ENCODE peak calls at places on chromosomes 7 and 10, in six cellular contexts. K, P, M, G, S and O are unnamed samples. For H3K9me3 and H3K36me3, the result is how much of the 10 kb centered on the place peaks cover.

GRCh38 chr7:94405506-94405905 is 10.8 kb downstream of the COL1A2 start:
- DNase-seq in G (no peak), M (no peak), K (no peak), S (no peak), P (no peak), O (no peak)

GRCh38 chr10:123607386-123607785 is 58.8 kb upstream of the GPR26 start:
- DNase-seq in M (peak), G (peak), P (no peak), S (peak), K (no peak), O (no peak)

GRCh38 chr10:124632064-124632531 is 112.1 kb downstream of the FAM53B start:
- DNase-seq in M (peak), P (no peak), S (no peak), G (no peak), K (no peak), O (no peak)

GRCh38 chr10:86225098-86225782 is 141.4 kb downstream of the GRID1 start:
- DNase-seq in M (no peak), G (no peak), P (no peak), K (peak), S (no peak), O (no peak)

GRCh38 chr10:97466755-97467154 is 20.8 kb downstream of the ZDHHC16 start:
- DNase-seq in G (no peak), S (no peak), M (no peak), K (no peak), P (no peak), O (no peak)

GRCh38 chr10:120077707-120078492 is 185.4 kb downstream of the SEC23IP start:
- DNase-seq in P (no peak), K (no peak), G (no peak), S (no peak), M (peak), O (no peak)

GRCh38 chr10:12434277-12434676 is 84.9 kb downstream of the CAMK1D start:
- DNase-seq in S (no peak), G (no peak), P (no peak), K (no peak), M (peak), O (no peak)

GRCh38 chr7:18610331-18610948 is 114.9 kb downstream of the HDAC9 start:
- DNase-seq in M (peak), S (peak), K (peak), G (peak), P (no peak), O (no peak)

GRCh38 chr10:113679463-113680171 is at the start of gene CASP7:
- DNase-seq in S (peak), M (peak), P (peak), K (peak), G (peak), O (peak)

GRCh38 chr7:121195859-121196588 is 132.8 kb upstream of the WNT16 start:
- DNase-seq in M (no peak), K (peak), P (no peak), G (no peak), S (no peak), O (no peak)

GRCh38 chr7:16776053-16776452 is 22.5 kb downstream of the TSPAN13 start:
- DNase-seq in S (no peak), K (no peak), M (peak), P (no peak), G (no peak), O (no peak)

GRCh38 chr10:35503548-35503947 is 101.6 kb upstream of the GJD4 start:
- DNase-seq in K (no peak), P (no peak), M (no peak), S (no peak), G (no peak), O (no peak)

GRCh38 chr10:49577182-49577925 is 32.8 kb upstream of the SLC18A3 start:
- DNase-seq in M (no peak), G (no peak), P (no peak), K (no peak), S (no peak), O (no peak)

GRCh38 chr7:157909370-157909769 is 572.6 kb downstream of the DNAJB6 start:
- DNase-seq in S (no peak), K (no peak), G (no peak), M (no peak), P (no peak), O (no peak)
- H3K9me3 ChIP-seq in S (under half), K (under half), G (under half), M (under half), P (under half), O (under half)

GRCh38 chr7:151134743-151135524 is 32.6 kb downstream of the GBX1 start:
- DNase-seq in S (no peak), G (no peak), K (no peak), M (no peak), P (no peak), O (no peak)

GRCh38 chr7:151132461-151133205 is 34.9 kb downstream of the GBX1 start:
- DNase-seq in S (no peak), K (no peak), M (no peak), G (no peak), P (no peak), O (no peak)

GRCh38 chr7:151131622-151132293 is 35.7 kb downstream of the GBX1 start:
- DNase-seq in G (no peak), P (no peak), K (no peak), S (no peak), M (no peak), O (no peak)

GRCh38 chr7:151133986-151134742 is 33.3 kb downstream of the GBX1 start:
- DNase-seq in P (no peak), G (no peak), M (no peak), S (no peak), K (no peak), O (no peak)

DNA sequence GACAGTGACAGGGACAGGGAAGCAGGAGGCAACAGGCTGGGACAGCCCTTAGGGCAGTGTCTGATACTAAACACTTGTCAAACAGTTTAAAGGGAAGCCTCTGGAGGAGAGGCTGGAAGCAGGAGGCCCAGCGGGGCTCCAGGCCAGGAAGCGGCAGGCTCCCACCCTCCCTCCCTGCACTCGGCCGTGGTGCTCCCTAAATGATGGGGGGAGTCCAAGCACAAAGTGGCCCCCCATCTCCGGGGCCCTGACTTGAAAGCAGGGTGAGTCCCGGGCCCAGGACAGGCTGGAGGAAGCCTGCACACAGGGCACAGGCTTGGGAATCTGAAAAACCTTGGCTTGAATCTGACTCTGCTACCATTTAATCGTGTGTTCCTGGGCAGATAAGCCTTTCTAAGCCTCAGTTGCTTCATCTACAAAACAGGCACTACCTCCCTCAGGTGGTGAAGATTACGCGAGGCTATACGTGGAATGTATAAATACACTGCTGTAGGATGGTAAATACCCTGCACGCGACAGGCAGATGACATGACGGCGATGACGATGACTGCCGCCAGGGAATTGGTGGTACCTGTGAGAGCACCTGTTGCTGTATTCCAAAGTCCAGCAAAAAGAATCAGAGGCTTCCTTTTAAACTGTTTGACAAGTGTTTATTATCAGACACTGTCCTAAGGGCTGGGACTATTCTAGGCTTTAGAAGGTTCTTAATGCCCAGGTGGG is 34.1 kb downstream of the GBX1 start:
- DNase-seq in K (no peak), M (no peak), G (no peak), P (no peak), S (no peak), O (no peak)
- H3K36me3 ChIP-seq in K (half or more), M (under half), G (half or more), P (half or more), S (under half), O (under half)

DNA sequence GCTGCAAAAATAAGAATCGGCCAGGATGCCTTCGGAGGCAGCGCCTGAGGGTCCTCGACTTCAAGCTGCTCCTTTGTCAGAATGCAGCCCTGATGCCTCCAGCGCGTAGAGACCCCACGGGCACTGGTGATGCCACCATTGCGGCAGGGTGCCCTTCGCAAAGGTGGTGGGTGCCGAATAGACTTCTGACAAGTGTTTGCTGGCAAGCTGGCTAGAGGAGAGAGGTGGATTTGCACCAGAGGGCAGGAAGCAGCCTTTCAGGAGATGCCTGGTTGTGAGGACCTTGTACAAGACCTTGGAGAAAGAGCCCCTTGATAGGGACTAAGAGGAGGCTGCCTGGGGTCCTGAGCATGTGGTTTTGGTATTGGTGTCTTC is 103.2 kb upstream of the PPIF start:
- DNase-seq in K (no peak), P (no peak), S (no peak), G (no peak), M (no peak), O (no peak)
- H3K4me3 ChIP-seq in K (no peak), P (peak), S (no peak), G (peak), M (peak), O (peak)

GRCh38 chr10:44028384-44029137 is 356.3 kb downstream of the CXCL12 start:
- DNase-seq in M (no peak), G (no peak), P (no peak), S (no peak), K (no peak), O (no peak)

GRCh38 chr10:44022203-44022602 is 362.7 kb downstream of the CXCL12 start:
- DNase-seq in K (no peak), P (no peak), G (no peak), S (no peak), M (no peak), O (no peak)

GRCh38 chr10:44020322-44021111 is 364.4 kb downstream of the CXCL12 start:
- DNase-seq in S (no peak), G (no peak), P (no peak), K (no peak), M (no peak), O (no peak)

GRCh38 chr10:44024351-44025116 is 360.4 kb downstream of the CXCL12 start:
- DNase-seq in P (no peak), M (no peak), G (no peak), K (no peak), S (no peak), O (no peak)

DNA sequence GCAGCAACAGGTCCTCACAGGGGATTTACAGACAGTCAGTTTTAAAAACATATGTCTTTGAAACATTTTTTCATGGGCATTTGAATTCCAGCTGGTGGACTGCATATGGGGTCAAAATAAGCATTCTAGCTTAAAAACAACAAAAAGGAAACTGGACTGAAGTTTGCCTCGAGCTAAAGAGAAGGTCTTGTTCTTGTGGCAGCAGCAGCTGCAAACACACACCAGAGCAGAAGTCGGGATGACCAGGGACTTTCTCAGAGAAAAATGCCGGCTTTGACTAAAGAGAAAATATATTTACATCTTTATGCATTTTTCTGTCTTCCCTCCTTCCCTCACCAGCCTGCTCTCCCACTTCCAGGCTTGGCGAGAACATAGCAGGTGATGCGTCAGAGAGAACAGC is 361.4 kb downstream of the CXCL12 start:
- DNase-seq in M (no peak), K (peak), P (no peak), S (no peak), G (no peak), O (no peak)
- H3K9me3 ChIP-seq in M (under half), K (under half), P (under half), S (under half), G (under half), O (under half)

GRCh38 chr7:15750741-15751140 is 64.3 kb upstream of the MEOX2 start:
- DNase-seq in M (no peak), P (no peak), S (no peak), K (peak), G (no peak), O (no peak)

GRCh38 chr7:15749631-15750030 is 63.1 kb upstream of the MEOX2 start:
- DNase-seq in G (no peak), K (no peak), S (no peak), P (no peak), M (no peak), O (no peak)

GRCh38 chr7:15753834-15754600 is 67.5 kb upstream of the MEOX2 start:
- DNase-seq in P (no peak), S (no peak), G (no peak), K (no peak), M (no peak), O (no peak)

GRCh38 chr7:15747187-15748111 is 61.0 kb upstream of the MEOX2 start:
- DNase-seq in K (peak), M (no peak), S (no peak), G (no peak), P (no peak), O (no peak)

GRCh38 chr7:15751191-15751701 is 64.8 kb upstream of the MEOX2 start:
- DNase-seq in G (no peak), P (no peak), K (peak), M (no peak), S (no peak), O (no peak)
- H3K36me3 ChIP-seq in G (under half), P (under half), K (under half), M (under half), S (under half), O (under half)

GRCh38 chr7:43650457-43651052 is 67.6 kb downstream of the STK17A start:
- DNase-seq in G (no peak), S (no peak), P (no peak), K (peak), M (no peak), O (no peak)
- H3K4me3 ChIP-seq in G (no peak), S (no peak), P (no peak), K (peak), M (no peak), O (peak)